ENCODE peak calls at places on chromosomes 16 and 17, in six cellular contexts. T is HCT116, H is K562, U is GM12878, O is HepG2, M is H1. K is an unnamed sample.

GRCh38 chr16:9657659-9658058 is 524.6 kb downstream of the GRIN2A start:
- DNase-seq in T (no peak), H (no peak), U (no peak), O (no peak), M (peak; percentile 34), K (no peak)

GRCh38 chr17:77311371-77311981 is 170.7 kb downstream of the SEC14L1 start:
- DNase-seq in T (no peak), H (no peak), U (no peak), O (no peak), M (no peak), K (no peak)

GRCh38 chr17:55587608-55588139 is 76.4 kb upstream of the SMIM36 start:
- DNase-seq in T (no peak), H (no peak), U (no peak), O (no peak), M (no peak), K (no peak)

GRCh38 chr17:72915631-72916081 is 176.8 kb downstream of the SLC39A11 start:
- DNase-seq in T (no peak), H (no peak), U (no peak), O (no peak), M (no peak), K (no peak)

GRCh38 chr17:64001763-64002529 is 3.8 kb downstream of the PRR29 start:
- DNase-seq in T (no peak), H (peak; percentile 25), U (no peak), O (no peak), M (no peak), K (no peak)

GRCh38 chr17:29619251-29619650 is 3.5 kb downstream of the CORO6 start:
- DNase-seq in T (no peak), H (no peak), U (no peak), O (no peak), M (no peak), K (no peak)

GRCh38 chr16:10172848-10173655 is 9.2 kb downstream of the GRIN2A start:
- DNase-seq in T (no peak), H (no peak), U (peak; percentile 4), O (no peak), M (no peak), K (no peak)

GRCh38 chr17:6577686-6578263 is 21.4 kb upstream of the PITPNM3 start:
- DNase-seq in T (peak; percentile 7), H (peak; percentile 26), U (no peak), O (no peak), M (peak; percentile 39), K (no peak)

GRCh38 chr17:44359458-44360143 is 4.1 kb downstream of the FAM171A2 start:
- DNase-seq in T (no peak), H (no peak), U (no peak), O (no peak), M (no peak), K (no peak)

GRCh38 chr17:35726609-35727460 is 4.6 kb upstream of the RASL10B start:
- DNase-seq in T (no peak), H (no peak), U (no peak), O (peak; percentile 66), M (peak; percentile 51), K (no peak)

GRCh38 chr17:549197-550040 is 165.2 kb downstream of the VPS53 start:
- DNase-seq in T (no peak), H (no peak), U (no peak), O (no peak), M (no peak), K (no peak)

GRCh38 chr17:9244066-9245052 is 223.0 kb downstream of the NTN1 start:
- DNase-seq in T (no peak), H (no peak), U (no peak), O (no peak), M (no peak), K (no peak)

GRCh38 chr17:44307387-44308186 is 814 bp upstream of the RUNDC3A start:
- DNase-seq in T (no peak), H (no peak), U (no peak), O (no peak), M (peak; percentile 80), K (peak; percentile 55)

GRCh38 chr17:44077595-44077909 is 7.0 kb downstream of the G6PC3 start:
- DNase-seq in T (no peak), H (no peak), U (no peak), O (no peak), M (no peak), K (no peak)

GRCh38 chr17:81703747-81704654 is 834 bp downstream of the MRPL12 start:
- DNase-seq in T (no peak), H (peak; percentile 31), U (no peak), O (no peak), M (no peak), K (no peak)

GRCh38 chr17:46157443-46158107 is 35.7 kb downstream of the KANSL1 start:
- DNase-seq in T (no peak), H (no peak), U (no peak), O (no peak), M (no peak), K (no peak)

GRCh38 chr17:37614391-37614790 is 5.2 kb upstream of the SYNRG start:
- DNase-seq in T (no peak), H (no peak), U (no peak), O (no peak), M (no peak), K (no peak)
- TF ChIP-seq ZNF274 in T (no peak), H (no peak), U (no peak), O (no peak), M (no peak), K (no peak)

DNA sequence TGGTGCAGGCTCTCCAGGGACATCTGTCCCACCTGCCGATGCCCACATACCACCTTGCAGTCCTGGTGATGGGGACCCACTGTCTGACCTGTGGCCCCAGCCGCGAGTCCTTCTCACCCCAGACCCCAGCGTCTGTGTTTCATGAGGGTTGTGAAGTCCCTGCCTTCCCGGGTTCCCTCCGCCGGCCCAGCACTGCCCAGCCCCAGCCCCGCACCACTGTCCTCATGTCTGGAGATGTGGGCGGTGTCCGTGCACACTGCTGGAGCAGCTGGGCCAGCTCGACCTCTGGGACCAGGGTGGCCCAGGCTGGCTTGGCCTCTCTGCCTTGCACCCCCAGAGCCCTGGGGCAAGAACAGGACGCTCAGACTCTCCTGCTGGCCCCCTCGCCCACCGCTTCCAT is 199.5 kb upstream of the CIBAR2 start:
- DNase-seq in T (no peak), H (no peak), U (no peak), O (no peak), M (no peak), K (no peak)
- H3K4me1 ChIP-seq in T (peaks cover 11% of the 10 kb centered on the region), H (peaks cover 86% of the 10 kb centered on the region), U (peaks cover 15% of the 10 kb centered on the region), O (peaks cover 74% of the 10 kb centered on the region), M (peaks cover 7% of the 10 kb centered on the region), K (peaks cover 63% of the 10 kb centered on the region)

GRCh38 chr16:1959269-1960039 is at the start of gene NDUFB10:
- DNase-seq in T (peak; percentile 85), H (peak; percentile 87), U (peak; percentile 41), O (peak; percentile 80), M (peak; percentile 96), K (peak; percentile 89)

GRCh38 chr16:1964046-1964505 is 550 bp downstream of the RPS2 start:
- DNase-seq in T (no peak), H (peak; percentile 43), U (no peak), O (no peak), M (no peak), K (no peak)

GRCh38 chr16:1958715-1959268 is 546 bp upstream of the NDUFB10 start:
- DNase-seq in T (no peak), H (no peak), U (no peak), O (no peak), M (peak; percentile 57), K (no peak)

GRCh38 chr16:1960665-1961630 is 1.6 kb downstream of the NDUFB10 start:
- DNase-seq in T (peak; percentile 64), H (no peak), U (no peak), O (peak; percentile 53), M (no peak), K (peak; percentile 60)

DNA sequence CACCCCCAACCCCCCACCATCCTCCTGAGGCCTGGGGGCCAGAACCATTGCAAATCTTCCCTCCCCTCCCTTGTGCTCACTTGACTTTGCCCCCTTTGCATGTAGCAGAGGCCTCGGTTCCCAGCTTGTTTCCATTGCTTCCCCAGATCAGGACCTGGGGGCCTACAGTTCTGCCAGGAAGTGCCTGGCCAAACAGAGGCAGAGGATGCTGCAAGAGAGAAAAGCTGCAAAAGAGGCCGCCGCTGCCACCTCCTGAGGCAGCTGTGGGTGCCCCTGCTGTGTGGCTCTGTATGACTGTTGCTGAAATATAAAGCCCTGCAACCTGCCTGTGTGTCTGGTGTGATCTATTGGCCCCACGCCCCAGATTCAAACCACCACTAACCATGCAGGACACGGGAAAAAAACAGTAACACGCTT is 2.3 kb downstream of the NDUFB10 start:
- DNase-seq in T (no peak), H (peak; percentile 24), U (no peak), O (peak; percentile 49), M (no peak), K (no peak)
- H3K4me3 ChIP-seq in T (peak overlapping the region; percentile 13), H (peak overlapping the region; percentile 89), U (peak overlapping the region; percentile 98), O (no peak overlapping the region), M (no peak overlapping the region), K (no peak overlapping the region)

DNA sequence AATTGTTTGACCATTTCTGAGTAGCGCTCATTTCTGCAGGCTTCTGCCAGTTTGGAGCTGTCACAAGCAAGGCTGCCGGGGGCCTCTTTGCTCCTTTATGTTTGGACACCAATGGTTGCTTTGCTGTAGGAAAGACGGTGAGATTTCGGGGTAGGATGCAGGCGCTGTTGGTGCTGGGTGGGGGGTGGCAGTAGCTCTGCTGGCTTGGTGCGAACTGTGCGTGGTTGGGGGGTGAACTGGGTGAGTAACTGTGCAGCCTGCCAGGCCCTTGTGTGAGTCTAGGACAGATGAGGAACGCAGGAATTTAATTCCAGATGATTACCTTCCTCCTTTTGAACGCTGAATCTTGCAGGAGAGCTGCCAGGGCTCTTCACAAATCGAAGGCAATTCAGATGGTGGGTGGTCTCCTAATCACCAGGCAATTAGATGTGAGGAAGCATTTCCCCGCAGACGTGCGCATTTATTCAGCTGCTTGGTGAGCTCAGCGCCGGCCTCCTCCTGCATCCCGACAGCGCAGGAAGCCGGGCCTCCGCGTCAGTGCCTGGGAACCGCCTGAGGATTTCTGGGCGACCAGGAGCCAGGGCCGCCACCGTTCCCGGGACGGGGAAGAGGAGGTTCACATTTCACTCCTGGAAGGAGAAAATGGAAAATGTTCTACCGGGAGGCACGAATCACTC is 154.4 kb downstream of the FOXL1 start:
- DNase-seq in T (no peak), H (no peak), U (no peak), O (no peak), M (peak; percentile 72), K (no peak)
- TF ChIP-seq ZNF274 in T (no peak), H (no peak), U (no peak), O (no peak), M (no peak), K (no peak)

GRCh38 chr17:78748048-78748729 is 33.9 kb downstream of the CYTH1 start:
- DNase-seq in T (no peak), H (no peak), U (no peak), O (peak; percentile 90), M (no peak), K (no peak)
- H3K4me1 ChIP-seq in T (peaks cover 18% of the 10 kb centered on the region), H (peaks cover 13% of the 10 kb centered on the region), U (peaks cover 64% of the 10 kb centered on the region), O (peaks cover 91% of the 10 kb centered on the region), M (no peaks in the 10 kb centered on the region), K (no peaks in the 10 kb centered on the region)

DNA sequence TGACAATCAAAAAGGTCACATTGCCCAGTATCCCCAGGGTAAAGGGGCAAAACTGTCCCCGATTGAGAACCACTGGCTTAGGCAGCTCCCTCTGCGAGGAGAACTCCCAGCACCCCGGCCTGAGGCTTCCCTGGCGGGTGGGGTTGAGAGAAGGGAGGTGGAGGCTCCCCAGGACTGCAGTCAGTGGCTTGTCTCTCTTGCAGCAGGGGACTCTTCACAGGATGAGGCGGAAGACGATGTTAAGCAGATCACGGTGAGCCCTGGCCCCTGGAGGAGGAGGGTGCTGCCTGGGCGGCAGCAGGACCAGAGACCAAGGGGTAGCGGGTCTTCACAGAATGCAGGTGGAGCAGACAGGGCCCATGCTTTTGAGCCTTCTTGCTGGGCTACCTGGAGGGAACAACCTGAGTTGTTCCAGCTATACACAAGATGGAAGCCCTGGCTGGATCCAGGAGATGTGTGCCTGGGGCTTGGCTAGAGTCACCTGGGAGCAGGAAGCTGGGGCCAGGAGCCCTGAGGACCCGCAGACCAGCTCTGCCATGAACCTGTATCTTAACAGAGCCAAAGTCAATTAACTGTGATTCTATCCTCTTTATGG is 16.8 kb downstream of the POLR3E start:
- DNase-seq in T (no peak), H (no peak), U (no peak), O (no peak), M (no peak), K (no peak)
- H3K4me3 ChIP-seq in T (no peak overlapping the region), H (no peak overlapping the region), U (no peak overlapping the region), O (no peak overlapping the region), M (no peak overlapping the region), K (no peak overlapping the region)

K was measured in NT2/D1.